ENCODE peak calls at places on chromosomes 2 and 18, in eight cellular contexts. W is H7; I is T-helper 2 cell; E is RPMI7951; A is stimulated activated CD4-positive, alpha-beta T cell treated with anti-CD3 and anti-CD28 coated beads, Interleukin-15, amount 100 ng/mL, for 1 hour; K is endothelial cell; T is activated T-cell treated with anti-CD3 and anti-CD28 coated beads for 24 hours; Y is T-cell. H is an unnamed sample.

GRCh38 chr18:25896956-25897355 is 193.5 kb downstream of the SS18 start:
- DNase-seq in W (no peak), I (no peak), E (no peak), A (no peak), K (no peak), T (no peak), Y (no peak), H (no peak)

GRCh38 chr2:224875870-224876269 is 159.7 kb upstream of the CCDC195 start:
- DNase-seq in W (no peak), I (no peak), E (no peak), A (no peak), K (no peak), T (no peak), Y (no peak), H (no peak)

GRCh38 chr2:226701052-226701451 is 98.6 kb downstream of the IRS1 start:
- DNase-seq in W (no peak), I (no peak), E (peak), A (no peak), K (no peak), T (no peak), Y (no peak), H (no peak)

GRCh38 chr18:46333371-46334199 is 229.4 kb downstream of the HAUS1 start:
- DNase-seq in W (peak), I (no peak), E (peak), A (no peak), K (peak), T (no peak), Y (no peak), H (peak)

GRCh38 chr2:152354909-152355308 is 19.9 kb downstream of the FMNL2 start:
- DNase-seq in W (no peak), I (no peak), E (peak), A (no peak), K (no peak), T (no peak), Y (no peak), H (no peak)

GRCh38 chr2:217851191-217852020 is 151.4 kb downstream of the TNS1 start:
- DNase-seq in W (no peak), I (no peak), E (peak), A (no peak), K (no peak), T (no peak), Y (no peak), H (no peak)

GRCh38 chr18:37450434-37451133 is 115.0 kb downstream of the CELF4 start:
- DNase-seq in W (peak), I (no peak), E (peak), A (no peak), K (peak), T (no peak), Y (no peak), H (no peak)

GRCh38 chr18:75216212-75216925 is 5.8 kb downstream of the TSHZ1 start:
- DNase-seq in W (no peak), I (no peak), E (no peak), A (no peak), K (no peak), T (no peak), Y (no peak), H (no peak)

GRCh38 chr2:71932027-71932779 is 215.5 kb downstream of the CYP26B1 start:
- DNase-seq in W (peak), I (no peak), E (no peak), A (no peak), K (no peak), T (no peak), Y (no peak), H (no peak)

GRCh38 chr2:149926149-149926548 is 338.6 kb upstream of the MMADHC start:
- DNase-seq in W (no peak), I (no peak), E (no peak), A (no peak), K (no peak), T (no peak), Y (no peak), H (no peak)

GRCh38 chr18:24518596-24518995 is 58.2 kb downstream of the HRH4 start:
- DNase-seq in W (no peak), I (no peak), E (no peak), A (no peak), K (no peak), T (no peak), Y (no peak), H (no peak)

GRCh38 chr2:72132981-72133720 is 14.5 kb downstream of the CYP26B1 start:
- DNase-seq in W (peak), I (no peak), E (no peak), A (no peak), K (no peak), T (no peak), Y (no peak), H (no peak)

GRCh38 chr2:233418761-233419625 is 64.7 kb downstream of the DGKD start:
- DNase-seq in W (no peak), I (no peak), E (peak), A (peak), K (no peak), T (peak), Y (peak), H (peak)

GRCh38 chr2:216083464-216084279 is 2.0 kb downstream of the TMEM169 start:
- DNase-seq in W (peak), I (no peak), E (peak), A (no peak), K (no peak), T (no peak), Y (no peak), H (no peak)

GRCh38 chr18:10490401-10491289 is 35.2 kb upstream of the NAPG start:
- DNase-seq in W (peak), I (no peak), E (no peak), A (no peak), K (peak), T (peak), Y (peak), H (peak)

GRCh38 chr18:25230658-25231326 is 121.2 kb downstream of the ZNF521 start:
- DNase-seq in W (no peak), I (no peak), E (peak), A (no peak), K (peak), T (no peak), Y (no peak), H (no peak)

GRCh38 chr2:134281815-134282419 is 28.0 kb downstream of the MGAT5 start:
- DNase-seq in W (no peak), I (no peak), E (peak), A (no peak), K (no peak), T (no peak), Y (no peak), H (no peak)

GRCh38 chr18:51342815-51343214 is 145.3 kb upstream of the MEX3C start:
- DNase-seq in W (no peak), I (no peak), E (peak), A (no peak), K (no peak), T (no peak), Y (no peak), H (no peak)

GRCh38 chr2:112724611-112725525 is 4.0 kb downstream of the NT5DC4 start:
- DNase-seq in W (peak), I (no peak), E (no peak), A (no peak), K (peak), T (no peak), Y (no peak), H (no peak)

GRCh38 chr2:241417626-241418025 is 61.5 kb downstream of the FARP2 start:
- DNase-seq in W (no peak), I (no peak), E (no peak), A (no peak), K (no peak), T (no peak), Y (no peak), H (no peak)

GRCh38 chr18:55489742-55490055 is 98.3 kb downstream of the TCF4 start:
- DNase-seq in W (no peak), I (no peak), E (peak), A (no peak), K (no peak), T (peak), Y (no peak), H (no peak)

GRCh38 chr2:128579825-128580224 is 261.2 kb upstream of the HS6ST1 start:
- DNase-seq in W (no peak), I (no peak), E (no peak), A (no peak), K (no peak), T (no peak), Y (no peak), H (no peak)

GRCh38 chr2:241323777-241324176 is 8.1 kb downstream of the SEPTIN2 start:
- DNase-seq in W (no peak), I (no peak), E (no peak), A (no peak), K (no peak), T (no peak), Y (no peak), H (no peak)

GRCh38 chr18:5542393-5543035 is 1.3 kb downstream of the EPB41L3 start:
- DNase-seq in W (peak), I (no peak), E (peak), A (no peak), K (peak), T (no peak), Y (no peak), H (no peak)

GRCh38 chr2:38765149-38765548 is 12.9 kb upstream of the GEMIN6 start:
- DNase-seq in W (no peak), I (no peak), E (no peak), A (no peak), K (no peak), T (no peak), Y (no peak), H (no peak)

GRCh38 chr18:79502785-79503184 is 107.1 kb downstream of the NFATC1 start:
- DNase-seq in W (peak), I (no peak), E (no peak), A (no peak), K (no peak), T (no peak), Y (no peak), H (no peak)

GRCh38 chr2:28747714-28748113 is 3.9 kb upstream of the PPP1CB start:
- DNase-seq in W (no peak), I (no peak), E (no peak), A (no peak), K (no peak), T (no peak), Y (no peak), H (no peak)

GRCh38 chr2:236338495-236339184 is 74.4 kb upstream of the ASB18 start:
- DNase-seq in W (peak), I (no peak), E (peak), A (no peak), K (peak), T (no peak), Y (no peak), H (no peak)

GRCh38 chr2:134522856-134523460 is 195.8 kb downstream of the TMEM163 start:
- DNase-seq in W (no peak), I (no peak), E (no peak), A (no peak), K (no peak), T (no peak), Y (no peak), H (no peak)

GRCh38 chr18:51290864-51291263 is 93.4 kb upstream of the MEX3C start:
- DNase-seq in W (no peak), I (no peak), E (peak), A (no peak), K (no peak), T (no peak), Y (no peak), H (no peak)

GRCh38 chr2:241137276-241138190 is 11.7 kb downstream of the PASK start:
- DNase-seq in W (no peak), I (no peak), E (no peak), A (no peak), K (no peak), T (no peak), Y (no peak), H (no peak)

GRCh38 chr2:68870215-68870614 is 982 bp downstream of the BMP10 start:
- DNase-seq in W (no peak), I (no peak), E (peak), A (no peak), K (no peak), T (no peak), Y (no peak), H (no peak)

GRCh38 chr18:70047931-70048603 is 100.4 kb upstream of the CD226 start:
- DNase-seq in W (no peak), I (no peak), E (no peak), A (no peak), K (no peak), T (no peak), Y (no peak), H (no peak)

GRCh38 chr2:95179451-95179850 is 13.8 kb downstream of the ZNF2 start:
- DNase-seq in W (no peak), I (no peak), E (no peak), A (no peak), K (no peak), T (no peak), Y (no peak), H (no peak)

GRCh38 chr2:224248944-224249371 is 152.9 kb downstream of the FAM124B start:
- DNase-seq in W (no peak), I (no peak), E (peak), A (no peak), K (no peak), T (no peak), Y (no peak), H (no peak)

GRCh38 chr2:226791056-226791486 is 8.5 kb downstream of the IRS1 start:
- DNase-seq in W (peak), I (no peak), E (peak), A (no peak), K (peak), T (no peak), Y (no peak), H (no peak)